ENCODE peak calls at places on chromosomes 4 and X, in five cellular contexts. V is colonic mucosa, A is stomach, W is pancreas, U is tibial nerve. Y is an unnamed sample.

GRCh38 chr4:4387531-4388311 is 819 bp downstream of the NSG1 start:
- DNase-seq in V (no peak), U (no peak), A (no peak), W (no peak), Y (no peak)

GRCh38 chrX:47605024-47605423 is 14.6 kb downstream of the SYN1 start:
- DNase-seq in V (no peak), W (no peak), A (no peak), U (no peak), Y (peak)

GRCh38 chr4:128846063-128846462 is 36.6 kb downstream of the JADE1 start:
- DNase-seq in V (no peak), A (peak), W (no peak), U (no peak), Y (no peak)

GRCh38 chr4:26385690-26386089 is 64.9 kb downstream of the RBPJ start:
- DNase-seq in V (no peak), U (no peak), A (no peak), W (no peak), Y (no peak)

GRCh38 chrX:80578518-80579105 is 158.4 kb downstream of the TENT5D start:
- DNase-seq in U (no peak), W (no peak), A (no peak), V (no peak), Y (no peak)

GRCh38 chrX:155417769-155418168 is 35.9 kb downstream of the F8A2 start:
- DNase-seq in A (no peak), W (no peak), V (no peak), U (no peak), Y (no peak)

GRCh38 chr4:148515248-148515647 is 73.0 kb upstream of the NR3C2 start:
- DNase-seq in V (no peak), U (no peak), A (no peak), W (no peak), Y (no peak)

GRCh38 chrX:17242470-17242869 is 132.5 kb upstream of the NHS start:
- DNase-seq in A (peak), U (peak), V (peak), W (peak), Y (peak)

GRCh38 chrX:153537080-153537479 is 19.6 kb downstream of the ATP2B3 start:
- DNase-seq in V (no peak), U (no peak), W (no peak), A (no peak), Y (no peak)

GRCh38 chr4:10783351-10783750 is 98.8 kb upstream of the CLNK start:
- DNase-seq in W (no peak), A (no peak), U (no peak), V (no peak), Y (no peak)

GRCh38 chr4:151291485-151291884 is 14.5 kb downstream of the PRSS48 start:
- DNase-seq in A (no peak), V (no peak), W (no peak), U (no peak), Y (no peak)

GRCh38 chr4:40238700-40239548 is 42.1 kb downstream of the RHOH start:
- DNase-seq in U (no peak), A (no peak), V (no peak), W (no peak), Y (no peak)

GRCh38 chrX:145002776-145003175 is 244.5 kb upstream of the SPANXN1 start:
- DNase-seq in U (no peak), W (no peak), V (no peak), A (no peak), Y (no peak)

GRCh38 chr4:57233391-57233790 is 123.2 kb upstream of the IGFBP7 start:
- DNase-seq in V (no peak), U (no peak), W (no peak), A (no peak), Y (no peak)

GRCh38 chr4:76426272-76426671 is 5.3 kb upstream of the CCDC158 start:
- DNase-seq in A (no peak), V (no peak), U (no peak), W (no peak), Y (no peak)

GRCh38 chr4:76420311-76420710 is 630 bp downstream of the CCDC158 start:
- DNase-seq in W (no peak), A (no peak), U (no peak), V (no peak), Y (no peak)

GRCh38 chr4:76420901-76421581 is at the start of gene CCDC158:
- DNase-seq in A (peak), U (no peak), W (peak), V (peak), Y (no peak)
- H3K4me3 ChIP-seq in A (peak), U (peak), W (peak), V (peak), Y (peak)

GRCh38 chr4:2415213-2415612 is 3.2 kb downstream of the ZFYVE28 start:
- DNase-seq in V (no peak), U (no peak), A (no peak), W (no peak), Y (no peak)

GRCh38 chr4:2417765-2418651 is at the start of gene ZFYVE28:
- DNase-seq in W (no peak), U (no peak), V (peak), A (no peak), Y (peak)

GRCh38 chr4:2417196-2417764 is 1.2 kb downstream of the ZFYVE28 start:
- DNase-seq in V (no peak), W (no peak), A (no peak), U (no peak), Y (no peak)

GRCh38 chr4:2416564-2417195 is 1.8 kb downstream of the ZFYVE28 start:
- DNase-seq in A (peak), W (no peak), V (peak), U (no peak), Y (peak)

DNA sequence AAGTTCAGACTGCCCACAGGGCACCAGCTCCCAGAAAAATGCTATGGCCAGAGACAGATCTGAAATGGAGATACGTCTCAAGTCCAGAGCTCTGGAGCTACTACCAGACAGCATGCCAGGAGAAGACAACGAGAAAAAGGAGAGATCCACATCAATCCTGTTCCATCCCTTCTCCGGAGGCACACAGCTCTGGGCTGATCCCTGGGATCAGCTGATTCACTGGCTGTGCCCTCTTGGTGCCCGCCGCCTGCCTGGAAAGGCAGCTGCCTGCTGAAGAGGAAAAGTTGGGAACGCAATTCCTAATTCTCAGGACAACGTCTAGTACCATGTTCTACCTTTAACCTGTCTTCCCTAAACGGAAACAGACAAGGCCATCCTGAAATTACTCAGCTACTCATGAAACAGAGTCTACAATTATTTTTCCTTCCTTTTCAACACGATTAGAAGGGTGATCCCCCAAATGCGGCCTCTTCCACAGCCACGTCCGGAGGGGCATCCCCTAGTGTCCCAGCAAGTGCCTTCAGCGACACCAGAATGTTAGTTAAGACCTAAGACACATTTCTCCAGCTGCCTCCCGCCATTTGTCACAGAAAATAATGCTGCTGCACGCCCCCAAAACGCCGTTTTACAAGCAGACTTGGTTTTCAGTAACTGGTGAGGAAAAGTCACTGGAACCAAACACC is 2.4 kb downstream of the ZFYVE28 start:
- DNase-seq in V (no peak), W (no peak), A (no peak), U (no peak), Y (no peak)
- H3K27ac ChIP-seq in V (peak), W (no peak), A (peak), U (no peak), Y (peak)

GRCh38 chrX:128622296-128622695 is 570.1 kb upstream of the ACTRT1 start:
- DNase-seq in W (no peak), V (no peak), A (no peak), U (no peak), Y (no peak)
- H3K4me3 ChIP-seq in W (no peak), V (no peak), A (no peak), U (no peak), Y (no peak)

GRCh38 chr4:7757501-7758443 is 181.9 kb downstream of the AFAP1 start:
- DNase-seq in A (no peak), W (no peak), V (no peak), U (no peak), Y (no peak)
- H3K27ac ChIP-seq in A (no peak), W (no peak), V (no peak), U (no peak), Y (no peak)